ENCODE peak calls at places on chromosomes 13 and 19, in six cellular contexts. K, C, H, L, X and P are unnamed samples.
A peak's percentile ranks its signal among the peaks of the same experiment; 100 is the strongest.

GRCh38 chr13:113880651-113881611 is 17.1 kb upstream of the GAS6 start:
- DNase-seq in K (no peak), C (no peak), H (no peak), L (no peak), X (no peak), P (no peak)

GRCh38 chr13:19181021-19181620 is 503 bp downstream of the TUBA3C start:
- DNase-seq in K (no peak), C (no peak), H (no peak), L (no peak), X (no peak), P (no peak)

GRCh38 chr13:97318532-97318931 is 96.4 kb downstream of the MBNL2 start:
- DNase-seq in K (peak; percentile 34), C (no peak), H (no peak), L (no peak), X (no peak), P (no peak)

GRCh38 chr13:62663767-62664166 is 1248.1 kb upstream of the PCDH20 start:
- DNase-seq in K (peak; percentile 13), C (no peak), H (no peak), L (no peak), X (no peak), P (no peak)

GRCh38 chr13:38213307-38213706 is 136.3 kb upstream of the UFM1 start:
- DNase-seq in K (no peak), C (no peak), H (no peak), L (no peak), X (no peak), P (no peak)

GRCh38 chr13:49569993-49570689 is 15.2 kb downstream of the RCBTB1 start:
- DNase-seq in K (no peak), C (no peak), H (no peak), L (no peak), X (no peak), P (no peak)

GRCh38 chr13:51861728-51862300 is at the start of gene CCDC70:
- DNase-seq in K (peak; percentile 39), C (no peak), H (no peak), L (no peak), X (no peak), P (no peak)

GRCh38 chr19:13095393-13095784 is 7.3 kb downstream of the LYL1 start:
- DNase-seq in K (no peak), C (no peak), H (no peak), L (peak; percentile 88), X (no peak), P (peak; percentile 52)

GRCh38 chr19:17333611-17334413 is 843 bp downstream of the ANO8 start:
- DNase-seq in K (peak; percentile 80), C (peak; percentile 38), H (peak; percentile 53), L (peak; percentile 48), X (no peak), P (peak; percentile 72)

GRCh38 chr19:8358948-8359347 is 5.0 kb upstream of the ANGPTL4 start:
- DNase-seq in K (no peak), C (no peak), H (no peak), L (no peak), X (no peak), P (no peak)

GRCh38 chr19:8360196-8360595 is 3.8 kb upstream of the ANGPTL4 start:
- DNase-seq in K (no peak), C (no peak), H (no peak), L (no peak), X (no peak), P (no peak)

GRCh38 chr19:8352134-8352827 is 9.2 kb upstream of the KANK3 start:
- DNase-seq in K (peak; percentile 34), C (no peak), H (no peak), L (no peak), X (no peak), P (no peak)

GRCh38 chr19:8357007-8357521 is 6.9 kb upstream of the ANGPTL4 start:
- DNase-seq in K (no peak), C (no peak), H (no peak), L (no peak), X (no peak), P (no peak)

DNA sequence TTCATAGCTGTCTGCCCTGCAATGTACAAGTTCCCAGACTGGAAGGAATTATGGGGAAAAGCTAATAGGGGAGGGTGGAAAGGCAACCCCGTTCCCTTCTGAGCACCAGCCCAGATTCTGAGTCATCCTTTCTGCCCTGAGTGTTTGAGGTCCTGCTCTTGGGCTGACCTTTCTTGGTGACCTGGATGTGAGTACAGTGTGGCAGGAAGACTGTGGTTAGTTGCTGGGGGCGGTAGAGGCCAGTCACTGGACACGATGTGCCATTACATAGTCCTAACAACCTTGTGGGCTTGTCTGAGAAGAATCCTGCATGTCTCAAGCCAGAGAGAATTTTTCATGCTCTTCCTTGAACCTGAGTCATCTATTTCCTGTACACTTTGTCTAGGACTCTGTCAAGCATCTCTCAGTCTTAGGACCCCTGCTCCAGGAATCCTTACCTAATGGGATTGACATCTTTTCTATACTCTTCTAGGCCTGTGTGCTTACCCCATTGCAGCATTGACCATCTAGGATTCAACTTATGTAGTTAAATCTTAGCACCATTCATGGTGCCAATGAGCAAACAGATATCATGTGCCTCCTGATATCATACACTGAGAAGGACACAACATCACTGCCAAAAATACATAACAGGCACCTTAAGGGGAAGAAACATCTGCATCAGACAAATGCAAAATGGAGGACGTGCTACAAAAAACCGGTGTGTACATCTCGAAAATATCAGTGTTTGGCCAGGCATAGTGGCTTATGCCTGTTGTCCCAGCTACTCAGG is 8.1 kb upstream of the ANGPTL4 start:
- DNase-seq in K (peak; percentile 98), C (no peak), H (no peak), L (no peak), X (no peak), P (no peak)
- TF ChIP-seq POLR2A in K (no peak), C (no peak), H (no peak), L (no peak), X (no peak), P (no peak)

GRCh38 chr19:48362716-48363499 is 832 bp downstream of the TMEM143 start:
- DNase-seq in K (peak; percentile 91), C (peak; percentile 98), H (peak; percentile 96), L (peak; percentile 96), X (peak; percentile 98), P (peak; percentile 92)
- TF ChIP-seq POLR2A in K (no peak), C (peak; percentile 55), H (peak; percentile 40), L (no peak), X (peak; percentile 78), P (no peak)

GRCh38 chr19:1608414-1609391 is 3.4 kb upstream of the UQCR11 start:
- DNase-seq in K (no peak), C (no peak), H (no peak), L (no peak), X (no peak), P (no peak)
- TF ChIP-seq POLR2A in K (no peak), C (no peak), H (no peak), L (no peak), X (no peak), P (no peak)

DNA sequence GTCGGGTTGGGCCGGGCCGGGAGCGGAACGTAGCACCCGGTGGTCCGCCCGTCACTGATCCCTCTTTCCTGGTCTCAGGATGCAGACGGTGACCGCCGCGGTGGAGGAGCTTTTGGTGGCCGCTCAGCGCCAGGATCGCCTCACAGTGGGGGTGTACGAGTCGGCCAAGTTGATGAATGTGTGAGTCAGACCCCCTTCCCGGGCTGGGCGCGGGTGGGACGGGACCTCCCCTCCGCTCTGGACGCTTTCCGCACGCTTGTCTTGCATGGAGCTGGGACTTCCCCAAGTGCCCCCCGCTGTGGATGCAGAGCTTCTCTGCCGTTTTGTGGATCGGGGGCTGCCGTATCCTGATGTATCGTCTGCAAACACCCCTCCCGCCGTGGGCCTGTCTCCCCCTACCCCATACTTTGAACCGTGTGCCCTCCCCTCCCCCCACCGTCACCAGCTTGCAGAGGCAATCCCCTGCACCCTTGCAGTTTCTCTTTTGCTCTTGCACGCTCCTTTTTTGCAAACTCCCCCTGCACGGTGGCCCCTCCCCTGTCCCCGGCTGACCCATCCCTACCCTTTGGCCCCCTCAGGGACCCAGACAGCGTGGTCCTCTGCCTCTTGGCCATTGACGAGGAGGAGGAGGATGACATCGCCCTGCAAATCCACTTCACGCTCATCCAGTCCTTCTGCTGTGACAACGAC is 669 bp downstream of the GADD45B start:
- DNase-seq in K (peak; percentile 74), C (no peak), H (peak; percentile 67), L (peak; percentile 88), X (peak; percentile 81), P (no peak)
- TF ChIP-seq POLR2A in K (peak; percentile 2), C (no peak), H (no peak), L (no peak), X (no peak), P (no peak)

DNA sequence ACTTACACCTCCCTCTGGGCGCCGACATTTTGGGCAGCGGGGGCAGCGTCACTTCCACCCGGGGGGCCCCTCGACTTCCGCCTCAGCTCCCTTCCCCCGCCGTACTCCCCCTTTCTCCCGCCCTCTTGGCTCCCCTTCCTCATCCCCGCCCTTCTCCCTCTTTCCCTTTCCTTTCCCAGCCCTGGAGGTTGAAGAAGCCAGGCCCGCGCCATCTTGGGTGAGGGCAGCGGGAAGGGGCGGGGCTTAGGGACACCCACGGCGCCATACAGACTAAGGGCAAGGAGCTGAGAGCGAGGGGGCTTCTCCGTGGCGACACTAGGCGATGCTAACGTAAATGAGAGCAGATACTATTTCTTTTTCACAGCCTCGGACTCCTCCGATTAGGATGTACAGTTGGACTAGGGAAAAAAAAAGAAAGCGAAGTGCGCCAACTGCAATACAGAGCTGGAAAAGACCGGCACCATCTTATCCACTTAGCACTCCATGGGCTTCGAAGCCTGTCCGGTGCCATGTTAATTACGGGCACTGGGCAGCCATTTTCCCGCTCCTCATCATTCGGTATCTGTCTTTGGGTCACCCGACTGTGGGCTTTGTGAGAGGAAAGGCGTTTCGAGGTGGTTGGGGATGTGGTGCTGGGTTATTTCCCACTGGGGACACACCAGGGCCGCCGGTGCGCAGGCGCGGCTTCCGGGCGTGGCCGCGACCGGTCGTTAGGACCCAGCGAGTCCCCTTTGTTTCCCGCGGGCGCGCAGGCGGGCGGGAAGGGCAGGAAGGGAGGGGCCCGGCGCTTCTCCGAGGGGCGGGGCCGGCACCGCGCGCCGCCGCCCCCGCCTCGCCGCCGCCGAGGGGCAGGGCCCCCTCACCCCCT is at the start of the genes FIZ1 and ZNF524:
- DNase-seq in K (peak; percentile 98), C (peak; percentile 90), H (peak; percentile 98), L (peak; percentile 98), X (peak; percentile 98), P (peak; percentile 98)
- TF ChIP-seq POLR2A in K (peak; percentile 64), C (peak; percentile 33), H (peak; percentile 20), L (no peak), X (peak; percentile 15), P (peak; percentile 36)

GRCh38 chr19:44025217-44025936 is at the start of gene ZNF222:
- DNase-seq in K (peak; percentile 92), C (peak; percentile 70), H (peak; percentile 87), L (peak; percentile 57), X (peak; percentile 90), P (peak; percentile 90)
- TF ChIP-seq POLR2A in K (peak; percentile 41), C (peak; percentile 9), H (no peak), L (no peak), X (no peak), P (peak; percentile 51)

DNA sequence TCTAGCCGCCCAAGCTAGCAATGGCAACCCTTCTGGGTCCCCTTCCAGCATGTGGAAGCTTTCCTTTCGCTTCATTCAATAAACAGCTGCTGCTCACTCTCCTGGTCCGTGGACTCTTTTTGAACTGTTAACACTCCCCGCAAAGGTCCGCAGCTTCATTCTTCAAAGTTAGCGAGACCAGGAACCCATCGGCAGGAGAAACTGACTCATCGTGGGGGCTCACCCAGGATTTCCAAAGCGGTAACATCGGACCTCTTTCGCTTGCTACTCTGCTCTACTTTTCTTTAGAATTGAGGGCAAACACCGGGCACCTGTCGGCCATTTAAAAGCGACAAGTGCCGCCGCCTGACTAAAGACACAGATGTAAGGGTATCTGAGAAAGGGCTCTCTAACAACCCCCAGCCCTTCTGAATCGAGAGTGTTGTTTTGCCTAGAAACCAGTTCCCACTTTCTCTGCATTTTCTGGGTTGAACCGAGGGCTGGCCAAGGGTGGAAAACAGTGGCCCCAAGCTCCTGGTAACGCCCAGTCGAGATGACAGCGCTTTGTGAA is 5.8 kb downstream of the UBA52 start:
- DNase-seq in K (no peak), C (no peak), H (no peak), L (no peak), X (no peak), P (no peak)
- TF ChIP-seq POLR2A in K (peak; percentile 15), C (no peak), H (no peak), L (no peak), X (no peak), P (peak; percentile 19)